ENCODE peak calls at places on chromosomes 7 and 10, in four cellular contexts. O is body of pancreas, K is astrocyte of the spinal cord, X is tibial artery. D is an unnamed sample.

GRCh38 chr10:106863549-106863948 is 301.0 kb downstream of the SORCS1 start:
- DNase-seq in K (no peak), O (no peak), X (no peak), D (no peak)

GRCh38 chr7:131188367-131189339 is 139.0 kb upstream of the MKLN1 start:
- DNase-seq in O (peak; percentile 16), K (peak; percentile 97), X (peak; percentile 54), D (peak; percentile 99)

GRCh38 chr10:14010083-14010551 is 320.6 kb downstream of the FRMD4A start:
- DNase-seq in O (no peak), X (no peak), K (peak; percentile 80), D (peak; percentile 87)

GRCh38 chr10:107417446-107417845 is 252.9 kb upstream of the SORCS1 start:
- DNase-seq in K (no peak), X (no peak), O (no peak), D (peak; percentile 25)

GRCh38 chr7:156384706-156385105 is 255.9 kb upstream of the RNF32 start:
- DNase-seq in O (no peak), K (no peak), X (no peak), D (no peak)

GRCh38 chr7:155979566-155979965 is 167.3 kb upstream of the SHH start:
- DNase-seq in X (peak; percentile 16), K (no peak), O (no peak), D (no peak)

GRCh38 chr10:12042409-12042796 is 206 bp downstream of the UPF2 start:
- DNase-seq in X (no peak), K (no peak), O (peak; percentile 29), D (peak; percentile 7)

GRCh38 chr10:35803046-35803445 is 160.9 kb upstream of the FZD8 start:
- DNase-seq in K (no peak), X (no peak), O (no peak), D (no peak)

GRCh38 chr10:86018735-86019058 is 347.9 kb downstream of the GRID1 start:
- DNase-seq in K (no peak), X (no peak), O (no peak), D (no peak)

GRCh38 chr7:75795831-75796285 is 17.7 kb downstream of the CCL24 start:
- DNase-seq in O (peak; percentile 39), K (no peak), X (peak; percentile 90), D (no peak)

GRCh38 chr10:104767282-104767681 is 126.2 kb downstream of the SORCS3 start:
- DNase-seq in X (no peak), O (no peak), K (no peak), D (no peak)

GRCh38 chr7:41007351-41007751 is 695.5 kb downstream of the INHBA start:
- DNase-seq in X (peak; percentile 25), K (peak; percentile 42), O (no peak), D (no peak)

GRCh38 chr7:41010418-41010817 is 692.5 kb downstream of the INHBA start:
- DNase-seq in O (no peak), K (no peak), X (peak; percentile 61), D (peak; percentile 49)

GRCh38 chr7:41010967-41011366 is 691.9 kb downstream of the INHBA start:
- DNase-seq in O (no peak), K (no peak), X (no peak), D (peak; percentile 64)

GRCh38 chr7:41013117-41013516 is 689.8 kb downstream of the INHBA start:
- DNase-seq in O (no peak), X (no peak), K (no peak), D (no peak)
- H3K4me3 ChIP-seq in O (no peak overlapping the region), X (no peak overlapping the region), K (no peak overlapping the region), D (no peak overlapping the region)

GRCh38 chr7:116598278-116598677 is 73.4 kb downstream of the CAV1 start:
- DNase-seq in X (no peak), K (no peak), O (peak; percentile 30), D (no peak)
- TF ChIP-seq CTCF in X (no peak), K (peak; percentile 35), O (peak; percentile 45), D (peak; percentile 54)

GRCh38 chr10:103725242-103725641 is 130.1 kb downstream of the SH3PXD2A start:
- DNase-seq in X (no peak), O (no peak), K (no peak), D (no peak)
- H3K4me3 ChIP-seq in X (no peak overlapping the region), O (no peak overlapping the region), K (no peak overlapping the region), D (no peak overlapping the region)

GRCh38 chr10:62610649-62611229 is 193.8 kb upstream of the ADO start:
- DNase-seq in X (no peak), K (peak; percentile 45), O (peak; percentile 25), D (peak; percentile 57)
- TF ChIP-seq CTCF in X (peak; percentile 39), K (peak; percentile 86), O (peak; percentile 19), D (peak; percentile 86)

GRCh38 chr7:141322355-141322754 is 228.9 kb upstream of the AGK start:
- DNase-seq in K (no peak), O (no peak), X (no peak), D (no peak)

GRCh38 chr7:141333459-141333858 is 217.8 kb upstream of the AGK start:
- DNase-seq in X (no peak), K (peak; percentile 10), O (no peak), D (no peak)

GRCh38 chr7:141323826-141324225 is 227.4 kb upstream of the AGK start:
- DNase-seq in K (no peak), X (no peak), O (no peak), D (no peak)

GRCh38 chr7:141325275-141325674 is 225.9 kb upstream of the AGK start:
- DNase-seq in X (no peak), K (no peak), O (no peak), D (no peak)

DNA sequence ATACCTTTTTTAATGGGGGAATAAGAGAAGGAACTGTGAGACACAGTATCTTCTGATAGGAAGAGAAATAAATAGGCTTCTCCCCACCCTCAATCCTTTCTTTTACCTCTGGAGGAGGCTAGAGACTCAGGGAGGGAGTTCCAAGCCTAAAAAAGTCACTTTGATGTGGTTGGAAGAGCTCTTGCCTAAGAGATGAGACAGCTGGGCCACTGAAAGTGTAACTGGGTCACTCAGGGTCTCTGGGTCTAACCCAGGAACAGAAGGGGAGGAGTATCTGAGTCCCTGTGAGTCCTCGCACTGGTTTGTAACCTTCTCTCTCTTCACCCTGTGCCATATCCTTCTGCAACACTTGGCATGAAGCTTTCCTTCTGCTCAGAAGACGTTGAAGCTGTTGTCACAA is 222.9 kb upstream of the AGK start:
- DNase-seq in O (no peak), K (no peak), X (no peak), D (no peak)
- H3K4me3 ChIP-seq in O (no peak overlapping the region), K (no peak overlapping the region), X (no peak overlapping the region), D (no peak overlapping the region)

GRCh38 chr7:123367508-123368122 is 166.8 kb downstream of the IQUB start:
- DNase-seq in K (peak; percentile 47), X (no peak), O (peak; percentile 41), D (peak; percentile 63)

GRCh38 chr7:123372368-123372767 is 162.0 kb downstream of the IQUB start:
- DNase-seq in X (no peak), O (no peak), K (no peak), D (no peak)

GRCh38 chr7:123366991-123367390 is 167.2 kb upstream of the SLC13A1 start:
- DNase-seq in O (no peak), K (no peak), X (no peak), D (no peak)
- TF ChIP-seq CTCF in O (no peak), K (no peak), X (no peak), D (no peak)

GRCh38 chr10:48604039-48604407 is 850 bp downstream of the ARHGAP22 start:
- DNase-seq in X (no peak), O (no peak), K (no peak), D (no peak)
- H3K4me3 ChIP-seq in X (peak overlapping the region; percentile 48), O (no peak overlapping the region), K (peak overlapping the region; percentile 81), D (peak overlapping the region; percentile 96)

GRCh38 chr7:55105952-55106351 is 87.1 kb downstream of the EGFR start:
- DNase-seq in X (peak; percentile 11), K (no peak), O (no peak), D (no peak)
- TF ChIP-seq CTCF in X (no peak), K (no peak), O (no peak), D (no peak)

GRCh38 chr10:2701802-2702201 is 365.5 kb upstream of the PFKP start:
- DNase-seq in O (no peak), K (no peak), X (no peak), D (no peak)
- H3K4me3 ChIP-seq in O (no peak overlapping the region), K (no peak overlapping the region), X (no peak overlapping the region), D (no peak overlapping the region)

DNA sequence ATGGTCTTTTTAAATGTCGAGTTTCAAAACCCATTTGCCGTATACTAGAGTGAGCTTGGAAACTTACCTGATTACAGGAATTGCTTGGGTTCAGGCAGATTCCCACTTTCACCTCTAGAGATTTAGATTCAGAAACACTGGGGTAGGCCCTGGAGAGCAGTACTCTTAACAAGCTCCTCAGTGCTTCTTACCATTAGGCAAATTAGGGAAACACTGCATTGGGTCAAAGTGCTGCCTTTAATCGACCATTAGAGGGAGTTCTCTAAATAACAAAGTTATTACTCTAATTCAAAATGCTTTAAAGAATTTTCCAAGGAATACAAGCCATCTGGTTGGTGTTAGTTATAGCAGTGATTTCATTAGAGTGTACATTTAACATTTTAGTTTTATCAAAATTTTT is 324.6 kb downstream of the GFRA1 start:
- DNase-seq in X (no peak), K (peak; percentile 29), O (no peak), D (peak; percentile 34)
- TF ChIP-seq CTCF in X (no peak), K (peak; percentile 31), O (peak; percentile 27), D (peak; percentile 40)